ENCODE peak calls at places on chromosomes 11 and 22, in four cellular contexts. One of them, this sample, is unnamed.

GRCh38 chr22:39994046-39994565 is 648 bp upstream of the FAM83F start:
- DNase-seq in fibroblast of the conjunctiva: no peak
- DNase-seq in GM10248: no peak
- DNase-seq in SW 1271: no peak
- DNase-seq in this sample: no peak

GRCh38 chr22:17911312-17911705 is 113.1 kb downstream of the MICAL3 start:
- DNase-seq in fibroblast of the conjunctiva: no peak
- DNase-seq in GM10248: no peak
- DNase-seq in SW 1271: no peak
- DNase-seq in this sample: no peak

GRCh38 chr22:33513388-33514336 is 406.6 kb downstream of the LARGE1 start:
- DNase-seq in fibroblast of the conjunctiva: no peak
- DNase-seq in GM10248: no peak
- DNase-seq in SW 1271: no peak
- DNase-seq in this sample: no peak

GRCh38 chr22:48704335-48704734 is 1123.3 kb downstream of the BRD1 start:
- DNase-seq in fibroblast of the conjunctiva: no peak
- DNase-seq in GM10248: no peak
- DNase-seq in SW 1271: no peak
- DNase-seq in this sample: no peak

GRCh38 chr11:46385169-46386004 is 3.9 kb downstream of the MDK start:
- DNase-seq in fibroblast of the conjunctiva: no peak
- DNase-seq in GM10248: no peak
- DNase-seq in SW 1271: no peak
- DNase-seq in this sample: no peak

GRCh38 chr11:59866397-59866796 is at the start of gene TCN1:
- DNase-seq in fibroblast of the conjunctiva: no peak
- DNase-seq in GM10248: no peak
- DNase-seq in SW 1271: no peak
- DNase-seq in this sample: no peak

GRCh38 chr11:86177319-86177718 is 67.2 kb upstream of the EED start:
- DNase-seq in fibroblast of the conjunctiva: no peak
- DNase-seq in GM10248: no peak
- DNase-seq in SW 1271: no peak
- DNase-seq in this sample: no peak

GRCh38 chr22:43777204-43777671 is 34.9 kb downstream of the EFCAB6 start:
- DNase-seq in fibroblast of the conjunctiva: no peak
- DNase-seq in GM10248: no peak
- DNase-seq in SW 1271: no peak
- DNase-seq in this sample: no peak

GRCh38 chr22:35742342-35743100 is 24.8 kb downstream of the APOL5 start:
- DNase-seq in fibroblast of the conjunctiva: peak; percentile 70
- DNase-seq in GM10248: no peak
- DNase-seq in SW 1271: peak; percentile 10
- DNase-seq in this sample: no peak

GRCh38 chr11:7595016-7595869 is 78.1 kb downstream of the CYB5R2 start:
- DNase-seq in fibroblast of the conjunctiva: peak; percentile 85
- DNase-seq in GM10248: no peak
- DNase-seq in SW 1271: no peak
- DNase-seq in this sample: no peak

GRCh38 chr11:133946541-133947297 is 10.0 kb downstream of the IGSF9B start:
- DNase-seq in fibroblast of the conjunctiva: no peak
- DNase-seq in GM10248: no peak
- DNase-seq in SW 1271: no peak
- DNase-seq in this sample: peak; percentile 62

GRCh38 chr11:108914981-108915380 is 250.1 kb downstream of the DDX10 start:
- DNase-seq in fibroblast of the conjunctiva: no peak
- DNase-seq in GM10248: no peak
- DNase-seq in SW 1271: no peak
- DNase-seq in this sample: no peak

GRCh38 chr11:8688414-8689362 is 6.1 kb downstream of the RPL27A start:
- DNase-seq in fibroblast of the conjunctiva: peak; percentile 95
- DNase-seq in GM10248: peak; percentile 96
- DNase-seq in SW 1271: peak; percentile 94
- DNase-seq in this sample: peak; percentile 97

GRCh38 chr11:131943296-131943695 is 572.9 kb downstream of the NTM start:
- DNase-seq in fibroblast of the conjunctiva: no peak
- DNase-seq in GM10248: no peak
- DNase-seq in SW 1271: no peak
- DNase-seq in this sample: no peak

GRCh38 chr22:20130739-20131592 is 638 bp upstream of the ZDHHC8 start:
- DNase-seq in fibroblast of the conjunctiva: peak; percentile 43
- DNase-seq in GM10248: peak; percentile 88
- DNase-seq in SW 1271: peak; percentile 44
- DNase-seq in this sample: peak; percentile 96

GRCh38 chr22:19663286-19663815 is 51.0 kb upstream of the SEPTIN5 start:
- DNase-seq in fibroblast of the conjunctiva: peak; percentile 83
- DNase-seq in GM10248: peak; percentile 2
- DNase-seq in SW 1271: no peak
- DNase-seq in this sample: peak; percentile 77

GRCh38 chr11:76861490-76861953 is 804 bp downstream of the ACER3 start:
- DNase-seq in fibroblast of the conjunctiva: no peak
- DNase-seq in GM10248: no peak
- DNase-seq in SW 1271: no peak
- DNase-seq in this sample: no peak

GRCh38 chr11:16924462-16924825 is 89.8 kb downstream of the PLEKHA7 start:
- DNase-seq in fibroblast of the conjunctiva: no peak
- DNase-seq in GM10248: peak; percentile 72
- DNase-seq in SW 1271: no peak
- DNase-seq in this sample: no peak

GRCh38 chr11:16820324-16821092 is 82.1 kb downstream of the C11orf58 start:
- DNase-seq in fibroblast of the conjunctiva: peak; percentile 64
- DNase-seq in GM10248: peak; percentile 78
- DNase-seq in SW 1271: peak; percentile 31
- DNase-seq in this sample: peak; percentile 88

GRCh38 chr11:18392434-18393321 is 1.7 kb upstream of the LDHA start:
- DNase-seq in fibroblast of the conjunctiva: no peak
- DNase-seq in GM10248: no peak
- DNase-seq in SW 1271: no peak
- DNase-seq in this sample: no peak

GRCh38 chr11:44345781-44346180 is 35.8 kb upstream of the ALX4 start:
- DNase-seq in fibroblast of the conjunctiva: no peak
- DNase-seq in GM10248: no peak
- DNase-seq in SW 1271: no peak
- DNase-seq in this sample: no peak

GRCh38 chr22:27797793-27798525 is 3.6 kb downstream of the MN1 start:
- DNase-seq in fibroblast of the conjunctiva: no peak
- DNase-seq in GM10248: no peak
- DNase-seq in SW 1271: no peak
- DNase-seq in this sample: no peak